ENCODE peak calls at places on chromosome 3, in eight cellular contexts. T, J, S, I, N, Z, K and W are unnamed samples.

GRCh38 chr3:78880588-78881461 is 887.0 kb downstream of the ROBO1 start:
- DNase-seq in J (no peak), I (no peak), T (no peak), K (no peak), Z (no peak), N (no peak), S (no peak), W (no peak)

GRCh38 chr3:183210862-183211341 is 42.2 kb upstream of the B3GNT5 start:
- DNase-seq in I (no peak), K (peak), N (no peak), Z (no peak), T (no peak), S (no peak), J (no peak), W (peak)

GRCh38 chr3:40504636-40505430 is 1.0 kb upstream of the ZNF620 start:
- DNase-seq in Z (peak), T (peak), I (no peak), S (no peak), J (no peak), N (no peak), K (peak), W (peak)

GRCh38 chr3:150237490-150237889 is 170.6 kb upstream of the TSC22D2 start:
- DNase-seq in I (peak), J (no peak), K (no peak), N (no peak), Z (peak), S (no peak), T (peak), W (peak)

GRCh38 chr3:197686899-197687298 is 49.8 kb downstream of the RUBCN start:
- DNase-seq in I (no peak), T (no peak), S (no peak), K (no peak), N (no peak), J (no peak), Z (no peak), W (no peak)

GRCh38 chr3:60609446-60609845 is 641.8 kb downstream of the FHIT start:
- DNase-seq in Z (no peak), I (no peak), T (peak), J (no peak), S (no peak), K (no peak), N (no peak), W (no peak)

GRCh38 chr3:133893683-133894333 is 1.9 kb downstream of the RAB6B start:
- DNase-seq in T (no peak), N (no peak), S (no peak), J (no peak), K (no peak), Z (no peak), I (no peak), W (no peak)

GRCh38 chr3:172675371-172676193 is 35.3 kb downstream of the NCEH1 start:
- DNase-seq in K (no peak), I (peak), N (no peak), S (no peak), J (peak), T (peak), Z (no peak), W (peak)

GRCh38 chr3:17431004-17431403 is 311.4 kb downstream of the TBC1D5 start:
- DNase-seq in I (peak), Z (peak), T (peak), K (no peak), J (peak), S (no peak), N (no peak), W (peak)